ENCODE peak calls at places on chromosomes 2 and 18, in ten cellular contexts. One of them, this sample, is unnamed.

GRCh38 chr2:165868211-165868610 is 74.2 kb upstream of the GALNT3 start:
- DNase-seq in aorta: no peak
- DNase-seq in transverse colon: no peak
- DNase-seq in Caco-2: no peak
- DNase-seq in skeletal muscle cell: no peak
- DNase-seq in A673: peak
- DNase-seq in sigmoid colon: no peak
- DNase-seq in A549: no peak
- DNase-seq in right lobe of liver: no peak
- DNase-seq in lower leg skin: no peak
- DNase-seq in this sample: no peak

GRCh38 chr18:43931439-43931838 is 654.1 kb upstream of the SYT4 start:
- DNase-seq in Caco-2: no peak
- DNase-seq in lower leg skin: no peak
- DNase-seq in sigmoid colon: no peak
- DNase-seq in A549: no peak
- DNase-seq in right lobe of liver: no peak
- DNase-seq in transverse colon: no peak
- DNase-seq in skeletal muscle cell: peak
- DNase-seq in aorta: no peak
- DNase-seq in A673: no peak
- DNase-seq in this sample: no peak

GRCh38 chr2:237626813-237627451 is 455 bp upstream of the LRRFIP1 start:
- DNase-seq in right lobe of liver: peak
- DNase-seq in aorta: no peak
- DNase-seq in transverse colon: peak
- DNase-seq in skeletal muscle cell: no peak
- DNase-seq in Caco-2: no peak
- DNase-seq in A549: no peak
- DNase-seq in sigmoid colon: no peak
- DNase-seq in A673: no peak
- DNase-seq in lower leg skin: no peak
- DNase-seq in this sample: peak

GRCh38 chr2:231118122-231118942 is 6.5 kb downstream of the HTR2B start:
- DNase-seq in A673: no peak
- DNase-seq in transverse colon: no peak
- DNase-seq in skeletal muscle cell: no peak
- DNase-seq in aorta: no peak
- DNase-seq in right lobe of liver: no peak
- DNase-seq in lower leg skin: no peak
- DNase-seq in Caco-2: no peak
- DNase-seq in A549: no peak
- DNase-seq in sigmoid colon: no peak
- DNase-seq in this sample: no peak

GRCh38 chr2:202158796-202159195 is 79.6 kb downstream of the SUMO1 start:
- DNase-seq in skeletal muscle cell: no peak
- DNase-seq in aorta: no peak
- DNase-seq in Caco-2: peak
- DNase-seq in A673: peak
- DNase-seq in lower leg skin: no peak
- DNase-seq in transverse colon: no peak
- DNase-seq in right lobe of liver: no peak
- DNase-seq in sigmoid colon: no peak
- DNase-seq in A549: no peak
- DNase-seq in this sample: no peak

GRCh38 chr2:240588006-240588655 is 1.6 kb downstream of the CAPN10 start:
- DNase-seq in skeletal muscle cell: no peak
- DNase-seq in A673: no peak
- DNase-seq in sigmoid colon: peak
- DNase-seq in A549: no peak
- DNase-seq in transverse colon: no peak
- DNase-seq in right lobe of liver: no peak
- DNase-seq in lower leg skin: no peak
- DNase-seq in Caco-2: no peak
- DNase-seq in aorta: peak
- DNase-seq in this sample: no peak

GRCh38 chr2:120613742-120614481 is 121.8 kb upstream of the GLI2 start:
- DNase-seq in skeletal muscle cell: peak
- DNase-seq in transverse colon: no peak
- DNase-seq in sigmoid colon: no peak
- DNase-seq in lower leg skin: no peak
- DNase-seq in Caco-2: no peak
- DNase-seq in A673: no peak
- DNase-seq in A549: no peak
- DNase-seq in aorta: peak
- DNase-seq in right lobe of liver: no peak
- DNase-seq in this sample: no peak

GRCh38 chr2:228768818-228769217 is 502.3 kb downstream of the PID1 start:
- DNase-seq in skeletal muscle cell: peak
- DNase-seq in A673: peak
- DNase-seq in Caco-2: no peak
- DNase-seq in aorta: no peak
- DNase-seq in A549: no peak
- DNase-seq in sigmoid colon: no peak
- DNase-seq in right lobe of liver: no peak
- DNase-seq in lower leg skin: no peak
- DNase-seq in transverse colon: no peak
- DNase-seq in this sample: no peak

GRCh38 chr2:207549145-207549544 is 19.4 kb downstream of the CREB1 start:
- DNase-seq in A673: no peak
- DNase-seq in transverse colon: no peak
- DNase-seq in right lobe of liver: no peak
- DNase-seq in Caco-2: no peak
- DNase-seq in lower leg skin: no peak
- DNase-seq in sigmoid colon: no peak
- DNase-seq in aorta: no peak
- DNase-seq in skeletal muscle cell: no peak
- DNase-seq in A549: no peak
- DNase-seq in this sample: no peak

GRCh38 chr18:53458944-53459580 is 765.4 kb downstream of the MBD2 start:
- DNase-seq in right lobe of liver: no peak
- DNase-seq in A673: peak
- DNase-seq in sigmoid colon: no peak
- DNase-seq in transverse colon: no peak
- DNase-seq in Caco-2: no peak
- DNase-seq in aorta: no peak
- DNase-seq in skeletal muscle cell: no peak
- DNase-seq in A549: no peak
- DNase-seq in lower leg skin: no peak
- DNase-seq in this sample: no peak

GRCh38 chr2:3807853-3808252 is 104.5 kb downstream of the DCDC2C start:
- DNase-seq in skeletal muscle cell: peak
- DNase-seq in transverse colon: no peak
- DNase-seq in Caco-2: no peak
- DNase-seq in sigmoid colon: no peak
- DNase-seq in aorta: no peak
- DNase-seq in A549: no peak
- DNase-seq in lower leg skin: no peak
- DNase-seq in right lobe of liver: no peak
- DNase-seq in A673: peak
- DNase-seq in this sample: no peak

GRCh38 chr2:16084274-16084673 is 143.9 kb downstream of the MYCN start:
- DNase-seq in sigmoid colon: no peak
- DNase-seq in transverse colon: no peak
- DNase-seq in aorta: no peak
- DNase-seq in right lobe of liver: no peak
- DNase-seq in Caco-2: no peak
- DNase-seq in lower leg skin: no peak
- DNase-seq in skeletal muscle cell: no peak
- DNase-seq in A673: no peak
- DNase-seq in A549: no peak
- DNase-seq in this sample: no peak

GRCh38 chr2:66555076-66555475 is 120.2 kb downstream of the MEIS1 start:
- DNase-seq in right lobe of liver: no peak
- DNase-seq in A549: no peak
- DNase-seq in lower leg skin: no peak
- DNase-seq in A673: peak
- DNase-seq in Caco-2: no peak
- DNase-seq in sigmoid colon: no peak
- DNase-seq in transverse colon: no peak
- DNase-seq in skeletal muscle cell: no peak
- DNase-seq in aorta: no peak
- DNase-seq in this sample: no peak

GRCh38 chr2:168490015-168490874 is 34.2 kb downstream of the CERS6 start:
- DNase-seq in sigmoid colon: no peak
- DNase-seq in aorta: no peak
- DNase-seq in lower leg skin: no peak
- DNase-seq in Caco-2: no peak
- DNase-seq in A673: no peak
- DNase-seq in skeletal muscle cell: peak
- DNase-seq in right lobe of liver: no peak
- DNase-seq in transverse colon: no peak
- DNase-seq in A549: peak
- DNase-seq in this sample: no peak

GRCh38 chr2:96212336-96212735 is 3.7 kb upstream of the STARD7 start:
- DNase-seq in sigmoid colon: no peak
- DNase-seq in skeletal muscle cell: no peak
- DNase-seq in aorta: no peak
- DNase-seq in A549: no peak
- DNase-seq in A673: no peak
- DNase-seq in right lobe of liver: no peak
- DNase-seq in lower leg skin: no peak
- DNase-seq in transverse colon: no peak
- DNase-seq in Caco-2: no peak
- DNase-seq in this sample: no peak
- H3K4me3 ChIP-seq in sigmoid colon: no peak
- H3K4me3 ChIP-seq in skeletal muscle cell: no peak
- H3K4me3 ChIP-seq in aorta: no peak
- H3K4me3 ChIP-seq in A549: no peak
- H3K4me3 ChIP-seq in A673: no peak
- H3K4me3 ChIP-seq in right lobe of liver: no peak
- H3K4me3 ChIP-seq in lower leg skin: no peak
- H3K4me3 ChIP-seq in transverse colon: no peak
- H3K4me3 ChIP-seq in Caco-2: no peak
- H3K4me3 ChIP-seq in this sample: no peak

GRCh38 chr2:176085120-176085788 is 1.5 kb upstream of the EVX2 start:
- DNase-seq in sigmoid colon: no peak
- DNase-seq in transverse colon: no peak
- DNase-seq in aorta: no peak
- DNase-seq in lower leg skin: peak
- DNase-seq in skeletal muscle cell: no peak
- DNase-seq in Caco-2: no peak
- DNase-seq in A673: no peak
- DNase-seq in A549: no peak
- DNase-seq in right lobe of liver: no peak
- DNase-seq in this sample: no peak
- H3K4me3 ChIP-seq in sigmoid colon: peak
- H3K4me3 ChIP-seq in transverse colon: no peak
- H3K4me3 ChIP-seq in aorta: no peak
- H3K4me3 ChIP-seq in lower leg skin: no peak
- H3K4me3 ChIP-seq in skeletal muscle cell: no peak
- H3K4me3 ChIP-seq in Caco-2: peak
- H3K4me3 ChIP-seq in A673: peak
- H3K4me3 ChIP-seq in A549: no peak
- H3K4me3 ChIP-seq in right lobe of liver: no peak
- H3K4me3 ChIP-seq in this sample: no peak

DNA sequence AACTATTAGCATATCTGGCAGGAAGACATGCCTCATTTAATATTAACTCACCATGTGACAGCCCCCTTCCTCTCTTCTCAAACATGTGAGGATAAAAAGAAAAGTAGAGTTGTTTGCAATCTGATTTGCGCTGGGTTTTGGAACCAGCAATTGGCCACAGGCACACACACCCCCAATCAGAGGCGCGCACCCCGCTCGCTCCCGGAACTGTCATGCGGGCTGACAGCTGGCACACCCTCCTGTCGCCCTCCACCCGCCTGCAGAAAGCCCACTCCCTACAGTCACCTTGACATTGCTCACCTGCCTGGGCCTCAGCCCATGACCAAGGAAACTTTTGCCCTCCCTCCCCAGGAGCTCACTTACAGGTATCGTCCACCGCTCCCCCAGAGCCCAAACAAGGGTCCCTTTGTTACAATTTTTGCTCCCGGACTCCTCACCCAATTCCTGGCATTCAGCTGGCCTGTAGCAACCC is 1.1 kb downstream of the COBLL1 start:
- DNase-seq in right lobe of liver: peak
- DNase-seq in lower leg skin: peak
- DNase-seq in aorta: peak
- DNase-seq in sigmoid colon: peak
- DNase-seq in skeletal muscle cell: no peak
- DNase-seq in transverse colon: peak
- DNase-seq in Caco-2: peak
- DNase-seq in A549: peak
- DNase-seq in A673: peak
- DNase-seq in this sample: peak
- H3K4me3 ChIP-seq in right lobe of liver: peak
- H3K4me3 ChIP-seq in lower leg skin: peak
- H3K4me3 ChIP-seq in aorta: peak
- H3K4me3 ChIP-seq in sigmoid colon: peak
- H3K4me3 ChIP-seq in skeletal muscle cell: peak
- H3K4me3 ChIP-seq in transverse colon: peak
- H3K4me3 ChIP-seq in Caco-2: peak
- H3K4me3 ChIP-seq in A549: peak
- H3K4me3 ChIP-seq in A673: peak
- H3K4me3 ChIP-seq in this sample: peak

DNA sequence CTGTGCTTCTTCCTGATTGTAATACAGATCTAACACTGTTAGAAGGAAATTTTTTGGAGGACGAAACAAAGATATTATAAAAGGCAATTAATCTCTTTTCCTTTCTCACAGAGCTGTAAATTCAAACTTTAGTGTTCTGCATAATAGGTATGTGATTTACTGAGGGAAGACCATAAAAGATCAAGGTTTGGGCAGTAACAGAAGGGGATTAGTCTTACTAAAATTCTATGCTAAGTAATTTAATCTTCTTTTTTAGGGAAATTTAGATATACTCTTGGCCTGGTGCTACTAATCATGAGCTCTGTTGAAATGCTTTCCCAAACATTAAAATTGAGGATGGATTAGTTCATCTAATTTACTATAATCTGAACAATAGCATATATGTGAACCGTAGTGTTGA is 8.8 kb upstream of the QPCT start:
- DNase-seq in sigmoid colon: no peak
- DNase-seq in aorta: no peak
- DNase-seq in Caco-2: no peak
- DNase-seq in right lobe of liver: no peak
- DNase-seq in lower leg skin: no peak
- DNase-seq in transverse colon: no peak
- DNase-seq in A673: no peak
- DNase-seq in skeletal muscle cell: no peak
- DNase-seq in A549: no peak
- DNase-seq in this sample: no peak
- H3K4me3 ChIP-seq in sigmoid colon: no peak
- H3K4me3 ChIP-seq in aorta: no peak
- H3K4me3 ChIP-seq in Caco-2: no peak
- H3K4me3 ChIP-seq in right lobe of liver: no peak
- H3K4me3 ChIP-seq in lower leg skin: no peak
- H3K4me3 ChIP-seq in transverse colon: no peak
- H3K4me3 ChIP-seq in A673: no peak
- H3K4me3 ChIP-seq in skeletal muscle cell: no peak
- H3K4me3 ChIP-seq in A549: no peak
- H3K4me3 ChIP-seq in this sample: no peak

DNA sequence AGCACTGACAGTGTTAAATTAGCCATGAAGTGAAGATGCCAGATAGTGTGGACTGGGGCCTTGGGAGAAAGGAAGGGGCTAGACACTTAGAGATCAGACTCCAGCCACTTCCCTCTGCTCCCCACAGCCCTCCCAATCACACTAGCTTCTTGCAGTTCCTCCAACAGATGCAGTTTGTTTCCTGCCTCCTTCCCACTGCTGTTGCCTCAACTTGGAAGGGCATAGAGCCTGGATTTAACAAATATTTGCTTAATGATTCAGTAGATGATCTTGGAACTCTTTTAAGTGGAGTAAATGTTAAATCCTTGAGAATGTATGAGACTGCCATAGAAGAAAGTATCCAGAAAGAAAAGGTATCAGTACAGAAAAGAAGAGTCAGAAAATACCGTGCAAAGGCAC is 1.5 kb upstream of the BZW1 start:
- DNase-seq in right lobe of liver: no peak
- DNase-seq in lower leg skin: no peak
- DNase-seq in Caco-2: no peak
- DNase-seq in skeletal muscle cell: peak
- DNase-seq in aorta: no peak
- DNase-seq in A549: peak
- DNase-seq in A673: no peak
- DNase-seq in transverse colon: no peak
- DNase-seq in sigmoid colon: no peak
- DNase-seq in this sample: no peak
- H3K4me3 ChIP-seq in right lobe of liver: peak
- H3K4me3 ChIP-seq in lower leg skin: no peak
- H3K4me3 ChIP-seq in Caco-2: peak
- H3K4me3 ChIP-seq in skeletal muscle cell: peak
- H3K4me3 ChIP-seq in aorta: peak
- H3K4me3 ChIP-seq in A549: peak
- H3K4me3 ChIP-seq in A673: no peak
- H3K4me3 ChIP-seq in transverse colon: no peak
- H3K4me3 ChIP-seq in sigmoid colon: peak
- H3K4me3 ChIP-seq in this sample: peak

This sample was measured in pancreas.